ENCODE peak calls at places on chromosomes 7 and 10, in six cellular contexts. E is upper lobe of right lung; H is memory B cell; T is T-cell; W is HL-60; P is naive thymus-derived CD8-positive, alpha-beta T cell. S is an unnamed sample.

GRCh38 chr7:77887567-77887966 is 89.0 kb downstream of the PHTF2 start:
- DNase-seq in E (no peak), H (no peak), T (no peak), W (no peak), P (no peak), S (no peak)

GRCh38 chr10:44974628-44975431 is 3.8 kb downstream of the DEPP1 start:
- DNase-seq in E (peak), H (peak), T (peak), W (no peak), P (peak), S (peak)

GRCh38 chr7:142385528-142386340 is 127.9 kb upstream of the PRSS58 start:
- DNase-seq in E (no peak), H (no peak), T (peak), W (peak), P (no peak), S (no peak)

GRCh38 chr7:40680657-40681056 is 545.9 kb downstream of the SUGCT start:
- DNase-seq in E (no peak), H (no peak), T (no peak), W (no peak), P (no peak), S (no peak)

GRCh38 chr10:121355161-121355560 is 243.1 kb downstream of the FGFR2 start:
- DNase-seq in E (no peak), H (no peak), T (no peak), W (no peak), P (no peak), S (no peak)

GRCh38 chr10:103495321-103495720 is 1.8 kb downstream of the NEURL1 start:
- DNase-seq in E (no peak), H (no peak), T (no peak), W (no peak), P (no peak), S (no peak)

GRCh38 chr7:118573065-118573464 is 348.6 kb downstream of the ANKRD7 start:
- DNase-seq in E (no peak), H (no peak), T (no peak), W (no peak), P (no peak), S (no peak)

GRCh38 chr10:78658645-78659632 is 409.8 kb upstream of the ZMIZ1 start:
- DNase-seq in E (no peak), H (no peak), T (no peak), W (peak), P (no peak), S (no peak)

GRCh38 chr10:70167246-70167645 is 3.1 kb downstream of the SAR1A start:
- DNase-seq in E (no peak), H (no peak), T (no peak), W (no peak), P (no peak), S (no peak)

GRCh38 chr10:43336061-43336460 is 35.4 kb upstream of the FXYD4 start:
- DNase-seq in E (no peak), H (no peak), T (no peak), W (no peak), P (no peak), S (no peak)

GRCh38 chr10:101358706-101359300 is 4.8 kb downstream of the BTRC start:
- DNase-seq in E (no peak), H (no peak), T (no peak), W (no peak), P (no peak), S (no peak)

GRCh38 chr10:122492955-122493597 is 31.7 kb downstream of the HTRA1 start:
- DNase-seq in E (peak), H (no peak), T (no peak), W (no peak), P (no peak), S (no peak)

GRCh38 chr10:118590334-118590733 is 5.1 kb downstream of the PRLHR start:
- DNase-seq in E (no peak), H (no peak), T (no peak), W (no peak), P (no peak), S (no peak)

GRCh38 chr10:43958071-43958432 is 309.4 kb upstream of the ZNF32 start:
- DNase-seq in E (no peak), H (no peak), T (no peak), W (no peak), P (no peak), S (no peak)

GRCh38 chr10:97234403-97234802 is 48.6 kb upstream of the SLIT1 start:
- DNase-seq in E (no peak), H (no peak), T (no peak), W (peak), P (no peak), S (no peak)

GRCh38 chr7:18770852-18771251 is 275.3 kb downstream of the HDAC9 start:
- DNase-seq in E (no peak), H (no peak), T (no peak), W (no peak), P (no peak), S (no peak)

GRCh38 chr10:127849224-127849623 is 43.5 kb downstream of the CLRN3 start:
- DNase-seq in E (no peak), H (no peak), T (no peak), W (no peak), P (no peak), S (no peak)

GRCh38 chr10:79335094-79335469 is 12.2 kb upstream of the PPIF start:
- DNase-seq in E (no peak), H (no peak), T (no peak), W (no peak), P (no peak), S (no peak)

GRCh38 chr7:87370660-87371180 is 25.3 kb downstream of the CROT start:
- DNase-seq in E (no peak), H (no peak), T (no peak), W (no peak), P (no peak), S (no peak)

GRCh38 chr7:156892821-156893706 is at the start of gene LMBR1:
- DNase-seq in E (peak), H (peak), T (peak), W (peak), P (peak), S (peak)

GRCh38 chr10:79202188-79203013 is 133.6 kb downstream of the ZMIZ1 start:
- DNase-seq in E (peak), H (peak), T (peak), W (no peak), P (no peak), S (no peak)

GRCh38 chr7:94057955-94058354 is 53.8 kb upstream of the BET1 start:
- DNase-seq in E (no peak), H (no peak), T (no peak), W (no peak), P (no peak), S (no peak)

GRCh38 chr7:112160130-112160770 is 45.9 kb downstream of the DOCK4 start:
- DNase-seq in E (no peak), H (no peak), T (no peak), W (no peak), P (no peak), S (no peak)

GRCh38 chr7:152132812-152133211 is 107.3 kb downstream of the GALNT11 start:
- DNase-seq in E (no peak), H (no peak), T (no peak), W (no peak), P (no peak), S (no peak)

GRCh38 chr10:58010076-58010475 is 257.6 kb downstream of the IPMK start:
- DNase-seq in E (no peak), H (no peak), T (no peak), W (no peak), P (no peak), S (no peak)

GRCh38 chr7:103989200-103989784 is at the start of gene RELN:
- DNase-seq in E (no peak), H (no peak), T (no peak), W (no peak), P (no peak), S (no peak)

GRCh38 chr10:87860156-87860795 is 3.1 kb downstream of the KLLN start:
- DNase-seq in E (no peak), H (peak), T (no peak), W (no peak), P (peak), S (peak)

GRCh38 chr10:10869592-10869991 is 148.1 kb upstream of the CELF2 start:
- DNase-seq in E (no peak), H (no peak), T (no peak), W (no peak), P (no peak), S (no peak)

GRCh38 chr10:102152545-102152890 is 329 bp downstream of the NOLC1 start:
- DNase-seq in E (no peak), H (no peak), T (peak), W (no peak), P (no peak), S (no peak)

GRCh38 chr10:4136121-4136520 is 351.1 kb upstream of the KLF6 start:
- DNase-seq in E (no peak), H (no peak), T (no peak), W (no peak), P (no peak), S (no peak)

GRCh38 chr10:131569851-131570715 is 258.6 kb upstream of the TCERG1L start:
- DNase-seq in E (no peak), H (no peak), T (no peak), W (no peak), P (no peak), S (no peak)

GRCh38 chr10:43396061-43396927 is 12.7 kb downstream of the HNRNPF start:
- DNase-seq in E (peak), H (peak), T (peak), W (peak), P (peak), S (peak)

GRCh38 chr10:124641282-124642075 is 102.7 kb downstream of the FAM53B start:
- DNase-seq in E (no peak), H (peak), T (peak), W (peak), P (no peak), S (no peak)

GRCh38 chr10:88386204-88386877 is 196.8 kb downstream of the RNLS start:
- DNase-seq in E (no peak), H (no peak), T (no peak), W (no peak), P (no peak), S (no peak)